ENCODE peak calls at places on chromosomes 5 and 9, in seven cellular contexts. One of them, this sample, is unnamed.

GRCh38 chr5:157188270-157188669 is 7.6 kb downstream of the ITK start:
- DNase-seq in HepG2: no peak
- DNase-seq in H1: no peak
- DNase-seq in SK-N-SH: no peak
- DNase-seq in K562: no peak
- DNase-seq in HCT116: no peak
- DNase-seq in GM12878: no peak
- DNase-seq in this sample: no peak

GRCh38 chr9:130264414-130265350 is 878 bp upstream of the HMCN2 start:
- DNase-seq in HepG2: no peak
- DNase-seq in K562: no peak
- DNase-seq in SK-N-SH: peak; percentile 53
- DNase-seq in HCT116: no peak
- DNase-seq in H1: no peak
- DNase-seq in GM12878: no peak
- DNase-seq in this sample: no peak

GRCh38 chr9:10366171-10366779 is 246.5 kb downstream of the PTPRD start:
- DNase-seq in H1: no peak
- DNase-seq in HCT116: peak; percentile 2
- DNase-seq in SK-N-SH: peak; percentile 12
- DNase-seq in HepG2: peak; percentile 32
- DNase-seq in GM12878: peak; percentile 13
- DNase-seq in K562: no peak
- DNase-seq in this sample: peak; percentile 4

GRCh38 chr5:138128344-138128743 is 10.9 kb downstream of the NME5 start:
- DNase-seq in SK-N-SH: no peak
- DNase-seq in K562: no peak
- DNase-seq in H1: no peak
- DNase-seq in HepG2: no peak
- DNase-seq in HCT116: no peak
- DNase-seq in GM12878: no peak
- DNase-seq in this sample: no peak

GRCh38 chr5:2756211-2756746 is 4.8 kb upstream of the IRX2 start:
- DNase-seq in HCT116: no peak
- DNase-seq in SK-N-SH: no peak
- DNase-seq in GM12878: no peak
- DNase-seq in HepG2: no peak
- DNase-seq in H1: peak; percentile 87
- DNase-seq in K562: no peak
- DNase-seq in this sample: peak; percentile 63

GRCh38 chr5:51382759-51383493 is at the start of gene ISL1:
- DNase-seq in HepG2: no peak
- DNase-seq in GM12878: no peak
- DNase-seq in K562: peak; percentile 34
- DNase-seq in SK-N-SH: peak; percentile 88
- DNase-seq in HCT116: peak; percentile 57
- DNase-seq in H1: peak; percentile 88
- DNase-seq in this sample: no peak

GRCh38 chr9:18566125-18566524 is 92.2 kb downstream of the ADAMTSL1 start:
- DNase-seq in H1: no peak
- DNase-seq in GM12878: no peak
- DNase-seq in K562: no peak
- DNase-seq in SK-N-SH: no peak
- DNase-seq in HepG2: no peak
- DNase-seq in HCT116: no peak
- DNase-seq in this sample: no peak

GRCh38 chr9:18606831-18607230 is 132.9 kb downstream of the ADAMTSL1 start:
- DNase-seq in GM12878: no peak
- DNase-seq in H1: no peak
- DNase-seq in HCT116: no peak
- DNase-seq in K562: no peak
- DNase-seq in HepG2: no peak
- DNase-seq in SK-N-SH: no peak
- DNase-seq in this sample: no peak

GRCh38 chr5:113161806-113162205 is 185.2 kb downstream of the DCP2 start:
- DNase-seq in HCT116: no peak
- DNase-seq in K562: no peak
- DNase-seq in GM12878: no peak
- DNase-seq in HepG2: no peak
- DNase-seq in SK-N-SH: no peak
- DNase-seq in H1: peak; percentile 42
- DNase-seq in this sample: no peak

GRCh38 chr5:55226934-55227737 is at the start of gene MCIDAS:
- DNase-seq in H1: peak; percentile 86
- DNase-seq in GM12878: no peak
- DNase-seq in K562: peak; percentile 91
- DNase-seq in HCT116: peak; percentile 64
- DNase-seq in SK-N-SH: peak; percentile 77
- DNase-seq in HepG2: no peak
- DNase-seq in this sample: peak; percentile 93

GRCh38 chr5:60257852-60258251 is 364.3 kb upstream of the PDE4D start:
- DNase-seq in SK-N-SH: no peak
- DNase-seq in HepG2: peak; percentile 74
- DNase-seq in GM12878: no peak
- DNase-seq in HCT116: no peak
- DNase-seq in H1: no peak
- DNase-seq in K562: no peak
- DNase-seq in this sample: peak; percentile 10
- TF ChIP-seq JUND in SK-N-SH: no peak
- TF ChIP-seq JUND in HepG2: no peak
- TF ChIP-seq JUND in GM12878: no peak
- TF ChIP-seq JUND in HCT116: no peak
- TF ChIP-seq JUND in H1: no peak
- TF ChIP-seq JUND in K562: no peak
- TF ChIP-seq JUND in this sample: no peak

DNA sequence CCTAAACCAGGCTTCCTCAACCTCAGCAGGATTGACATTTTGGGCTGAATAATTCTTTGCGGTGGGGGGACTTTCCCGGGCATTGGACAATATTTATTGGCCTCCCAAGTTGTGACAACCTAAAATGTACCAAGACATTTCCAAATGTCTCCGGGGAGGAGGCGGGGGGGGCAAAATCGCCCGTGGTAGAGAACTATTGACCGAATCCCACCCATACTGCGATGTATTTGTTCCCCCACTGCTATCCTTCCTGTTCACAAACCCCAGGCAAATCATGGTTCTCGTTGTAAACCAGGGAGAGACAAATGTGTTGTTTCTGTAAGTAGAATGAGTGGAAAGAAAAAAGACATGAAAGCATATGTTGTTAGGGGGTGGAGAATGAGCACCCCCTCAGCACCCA is 141.8 kb downstream of the PSAT1 start:
- DNase-seq in K562: no peak
- DNase-seq in HCT116: no peak
- DNase-seq in SK-N-SH: no peak
- DNase-seq in HepG2: no peak
- DNase-seq in H1: no peak
- DNase-seq in GM12878: no peak
- DNase-seq in this sample: no peak
- TF ChIP-seq JUND in K562: no peak
- TF ChIP-seq JUND in HCT116: no peak
- TF ChIP-seq JUND in SK-N-SH: no peak
- TF ChIP-seq JUND in HepG2: no peak
- TF ChIP-seq JUND in H1: no peak
- TF ChIP-seq JUND in GM12878: no peak
- TF ChIP-seq JUND in this sample: no peak

GRCh38 chr5:946720-947625 is 54.3 kb downstream of the TRIP13 start:
- DNase-seq in H1: peak; percentile 35
- DNase-seq in HepG2: no peak
- DNase-seq in HCT116: no peak
- DNase-seq in SK-N-SH: peak; percentile 23
- DNase-seq in GM12878: no peak
- DNase-seq in K562: no peak
- DNase-seq in this sample: no peak
- TF ChIP-seq JUND in H1: no peak
- TF ChIP-seq JUND in HepG2: no peak
- TF ChIP-seq JUND in HCT116: no peak
- TF ChIP-seq JUND in SK-N-SH: no peak
- TF ChIP-seq JUND in GM12878: no peak
- TF ChIP-seq JUND in K562: no peak
- TF ChIP-seq JUND in this sample: no peak

GRCh38 chr5:172127581-172127980 is 60.4 kb downstream of the STK10 start:
- DNase-seq in GM12878: no peak
- DNase-seq in HCT116: no peak
- DNase-seq in H1: no peak
- DNase-seq in K562: no peak
- DNase-seq in SK-N-SH: no peak
- DNase-seq in HepG2: no peak
- DNase-seq in this sample: no peak

GRCh38 chr5:172137046-172137445 is 51.0 kb downstream of the STK10 start:
- DNase-seq in HepG2: no peak
- DNase-seq in K562: no peak
- DNase-seq in H1: no peak
- DNase-seq in HCT116: no peak
- DNase-seq in SK-N-SH: no peak
- DNase-seq in GM12878: no peak
- DNase-seq in this sample: no peak

GRCh38 chr5:172129174-172129764 is 58.8 kb downstream of the STK10 start:
- DNase-seq in K562: no peak
- DNase-seq in GM12878: no peak
- DNase-seq in HepG2: no peak
- DNase-seq in SK-N-SH: no peak
- DNase-seq in HCT116: no peak
- DNase-seq in H1: no peak
- DNase-seq in this sample: no peak

GRCh38 chr5:172133359-172134029 is 54.5 kb downstream of the STK10 start:
- DNase-seq in HepG2: no peak
- DNase-seq in K562: no peak
- DNase-seq in GM12878: no peak
- DNase-seq in HCT116: no peak
- DNase-seq in H1: no peak
- DNase-seq in SK-N-SH: no peak
- DNase-seq in this sample: no peak
- TF ChIP-seq JUND in HepG2: no peak
- TF ChIP-seq JUND in K562: no peak
- TF ChIP-seq JUND in GM12878: no peak
- TF ChIP-seq JUND in HCT116: no peak
- TF ChIP-seq JUND in H1: no peak
- TF ChIP-seq JUND in SK-N-SH: no peak
- TF ChIP-seq JUND in this sample: no peak

GRCh38 chr5:128674837-128675446 is 136.9 kb upstream of the FBN2 start:
- DNase-seq in HepG2: peak; percentile 14
- DNase-seq in SK-N-SH: peak; percentile 41
- DNase-seq in GM12878: no peak
- DNase-seq in K562: peak; percentile 28
- DNase-seq in H1: peak; percentile 83
- DNase-seq in HCT116: peak; percentile 50
- DNase-seq in this sample: peak; percentile 5
- TF ChIP-seq JUND in HepG2: no peak
- TF ChIP-seq JUND in SK-N-SH: no peak
- TF ChIP-seq JUND in GM12878: no peak
- TF ChIP-seq JUND in K562: no peak
- TF ChIP-seq JUND in H1: no peak
- TF ChIP-seq JUND in HCT116: no peak
- TF ChIP-seq JUND in this sample: no peak

GRCh38 chr5:77943851-77944250 is 167.7 kb upstream of the TBCA start:
- DNase-seq in GM12878: no peak
- DNase-seq in HCT116: no peak
- DNase-seq in SK-N-SH: no peak
- DNase-seq in H1: no peak
- DNase-seq in K562: no peak
- DNase-seq in HepG2: no peak
- DNase-seq in this sample: no peak

GRCh38 chr5:77946381-77947050 is 170.4 kb upstream of the TBCA start:
- DNase-seq in GM12878: no peak
- DNase-seq in SK-N-SH: peak; percentile 46
- DNase-seq in HCT116: no peak
- DNase-seq in K562: no peak
- DNase-seq in HepG2: no peak
- DNase-seq in H1: no peak
- DNase-seq in this sample: peak; percentile 59

GRCh38 chr5:77945874-77946273 is 169.7 kb upstream of the TBCA start:
- DNase-seq in SK-N-SH: no peak
- DNase-seq in H1: no peak
- DNase-seq in GM12878: no peak
- DNase-seq in HCT116: no peak
- DNase-seq in K562: no peak
- DNase-seq in HepG2: no peak
- DNase-seq in this sample: no peak

GRCh38 chr5:77944757-77945340 is 168.7 kb upstream of the TBCA start:
- DNase-seq in HCT116: no peak
- DNase-seq in HepG2: no peak
- DNase-seq in SK-N-SH: no peak
- DNase-seq in H1: no peak
- DNase-seq in GM12878: no peak
- DNase-seq in K562: no peak
- DNase-seq in this sample: no peak

DNA sequence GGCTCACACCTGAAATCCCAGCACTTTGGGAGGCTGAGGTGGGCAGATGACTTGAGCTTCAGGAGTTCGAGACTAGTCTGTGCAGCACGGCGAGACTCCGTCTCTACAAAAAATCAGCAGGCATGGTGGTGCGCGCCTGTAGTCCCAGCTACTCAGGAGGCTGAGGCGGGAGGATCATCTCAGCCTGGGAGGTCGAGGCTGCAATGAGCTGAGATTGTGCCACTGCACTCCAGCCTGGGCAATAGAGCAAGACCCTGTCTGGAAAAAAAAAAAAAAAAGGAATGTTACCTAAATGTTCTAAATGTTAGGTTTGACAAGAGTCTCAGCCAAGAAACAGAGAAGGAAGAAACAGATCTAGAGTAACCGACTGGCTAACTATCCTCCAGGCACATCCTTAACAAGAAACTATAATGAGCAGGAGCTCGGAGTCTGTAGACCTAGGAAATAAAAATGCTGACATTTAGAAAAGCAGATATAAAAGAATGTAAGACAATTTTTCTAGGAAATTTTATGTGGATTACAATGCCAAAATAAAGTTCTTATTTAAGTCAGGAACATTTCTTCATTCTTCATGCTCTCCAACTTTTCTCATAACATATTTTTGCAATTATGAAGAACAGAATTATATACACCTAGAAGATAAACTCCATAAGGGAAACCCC is 166.6 kb upstream of the TBCA start:
- DNase-seq in GM12878: no peak
- DNase-seq in K562: no peak
- DNase-seq in H1: no peak
- DNase-seq in HCT116: no peak
- DNase-seq in HepG2: no peak
- DNase-seq in SK-N-SH: no peak
- DNase-seq in this sample: no peak
- TF ChIP-seq JUND in GM12878: no peak
- TF ChIP-seq JUND in K562: no peak
- TF ChIP-seq JUND in H1: no peak
- TF ChIP-seq JUND in HCT116: no peak
- TF ChIP-seq JUND in HepG2: no peak
- TF ChIP-seq JUND in SK-N-SH: no peak
- TF ChIP-seq JUND in this sample: no peak

GRCh38 chr5:13252701-13253100 is 691.8 kb downstream of the DNAH5 start:
- DNase-seq in HCT116: no peak
- DNase-seq in H1: no peak
- DNase-seq in GM12878: no peak
- DNase-seq in SK-N-SH: no peak
- DNase-seq in HepG2: no peak
- DNase-seq in K562: no peak
- DNase-seq in this sample: no peak
- TF ChIP-seq JUND in HCT116: no peak
- TF ChIP-seq JUND in H1: no peak
- TF ChIP-seq JUND in GM12878: no peak
- TF ChIP-seq JUND in SK-N-SH: no peak
- TF ChIP-seq JUND in HepG2: no peak
- TF ChIP-seq JUND in K562: no peak
- TF ChIP-seq JUND in this sample: no peak

This sample was measured in T47D.